ENCODE peak calls at places on chromosome 4, in five cellular contexts. Y is RWPE1; H is stimulated activated CD8-positive, alpha-beta memory T cell treated with anti-CD3 and anti-CD28 coated beads, Interleukin-4, amount 100 ng/mL, for 48 hours; I is germinal center; M is posterior cingulate gyrus. Q is an unnamed sample.

GRCh38 chr4:171813195-171813955 is at the start of gene GALNTL6:
- DNase-seq in Y (no peak), H (no peak), I (no peak), M (peak; percentile 19), Q (no peak)

GRCh38 chr4:155638195-155638960 is 28.3 kb upstream of the GUCY1A1 start:
- DNase-seq in Y (no peak), H (no peak), I (no peak), M (no peak), Q (no peak)

GRCh38 chr4:102687373-102687981 is 73.3 kb downstream of the MANBA start:
- DNase-seq in Y (peak; percentile 74), H (no peak), I (peak; percentile 10), M (no peak), Q (no peak)

GRCh38 chr4:8127051-8127798 is 31.4 kb downstream of the ABLIM2 start:
- DNase-seq in Y (no peak), H (no peak), I (no peak), M (no peak), Q (no peak)

GRCh38 chr4:24630937-24631336 is 46.6 kb upstream of the DHX15 start:
- DNase-seq in Y (no peak), H (no peak), I (no peak), M (no peak), Q (no peak)

GRCh38 chr4:44425614-44426208 is 22.9 kb downstream of the KCTD8 start:
- DNase-seq in Y (peak; percentile 31), H (no peak), I (no peak), M (no peak), Q (no peak)

GRCh38 chr4:40340034-40340433 is 4.9 kb downstream of the CHRNA9 start:
- DNase-seq in Y (no peak), H (no peak), I (no peak), M (no peak), Q (no peak)

GRCh38 chr4:78254893-78255292 is 197.8 kb downstream of the FRAS1 start:
- DNase-seq in Y (no peak), H (no peak), I (no peak), M (no peak), Q (no peak)

GRCh38 chr4:112284662-112285411 is 867 bp downstream of the TIFA start:
- DNase-seq in Y (no peak), H (no peak), I (peak; percentile 45), M (no peak), Q (peak; percentile 22)

GRCh38 chr4:37470243-37470642 is 215.9 kb downstream of the RELL1 start:
- DNase-seq in Y (no peak), H (no peak), I (no peak), M (no peak), Q (no peak)

GRCh38 chr4:104966349-104967033 is 180.2 kb upstream of the TET2 start:
- DNase-seq in Y (peak; percentile 19), H (peak; percentile 36), I (peak; percentile 55), M (no peak), Q (no peak)

GRCh38 chr4:76445911-76446310 is 10.9 kb downstream of the SHROOM3 start:
- DNase-seq in Y (no peak), H (no peak), I (no peak), M (no peak), Q (no peak)

GRCh38 chr4:37977471-37978452 is 17.6 kb downstream of the PTTG2 start:
- DNase-seq in Y (peak; percentile 33), H (peak; percentile 77), I (peak; percentile 67), M (peak; percentile 44), Q (peak; percentile 64)

GRCh38 chr4:111466821-111467605 is 678.2 kb upstream of the FAM241A start:
- DNase-seq in Y (no peak), H (no peak), I (no peak), M (no peak), Q (no peak)

GRCh38 chr4:5965225-5965624 is 53.0 kb downstream of the C4orf50 start:
- DNase-seq in Y (no peak), H (no peak), I (no peak), M (no peak), Q (no peak)

GRCh38 chr4:56324011-56324610 is 63.2 kb downstream of the AASDH start:
- DNase-seq in Y (no peak), H (no peak), I (no peak), M (no peak), Q (no peak)

GRCh38 chr4:169163947-169164668 is 106.6 kb downstream of the SH3RF1 start:
- DNase-seq in Y (no peak), H (no peak), I (no peak), M (no peak), Q (no peak)

GRCh38 chr4:107391009-107391629 is 328.9 kb downstream of the PAPSS1 start:
- DNase-seq in Y (no peak), H (no peak), I (no peak), M (no peak), Q (no peak)

GRCh38 chr4:92172203-92172602 is 131.6 kb upstream of the GRID2 start:
- DNase-seq in Y (peak; percentile 1), H (no peak), I (no peak), M (no peak), Q (no peak)

GRCh38 chr4:102324725-102325124 is 20.6 kb downstream of the SLC39A8 start:
- DNase-seq in Y (no peak), H (no peak), I (no peak), M (no peak), Q (no peak)

GRCh38 chr4:74045772-74046171 is 7.3 kb upstream of the CXCL3 start:
- DNase-seq in Y (no peak), H (no peak), I (no peak), M (no peak), Q (no peak)

Q was measured in naive thymus-derived CD8-positive, alpha-beta T cell.